ENCODE peak calls at places on chromosome 1, in eight cellular contexts. R, S, W, N, Q, C, I and M are unnamed samples.
A peak's percentile ranks its signal among the peaks of the same experiment; 100 is the strongest.

GRCh38 chr1:29972664-29973063 is 736.3 kb downstream of the PTPRU start:
- DNase-seq in W (no peak), I (no peak), S (no peak), R (no peak), N (peak; percentile 9), Q (no peak), C (peak; percentile 39), M (no peak)

GRCh38 chr1:98203461-98203860 is 282.6 kb upstream of the DPYD start:
- DNase-seq in N (no peak), S (no peak), W (no peak), R (no peak), Q (peak; percentile 61), I (peak; percentile 39), C (no peak), M (no peak)

GRCh38 chr1:45348966-45349677 is 8.9 kb upstream of the MUTYH start:
- DNase-seq in Q (no peak), W (no peak), R (no peak), S (no peak), C (no peak), I (no peak), N (no peak), M (no peak)

GRCh38 chr1:221521686-221522085 is 220.2 kb downstream of the DUSP10 start:
- DNase-seq in S (no peak), R (no peak), Q (no peak), C (no peak), I (no peak), W (no peak), N (no peak), M (no peak)

GRCh38 chr1:75423616-75424015 is 187.3 kb downstream of the SLC44A5 start:
- DNase-seq in R (no peak), S (no peak), I (no peak), Q (no peak), C (no peak), W (no peak), N (no peak), M (no peak)

GRCh38 chr1:227192163-227192562 is 126.1 kb downstream of the CDC42BPA start:
- DNase-seq in Q (peak; percentile 93), W (no peak), C (no peak), R (no peak), I (peak; percentile 77), N (peak; percentile 29), S (peak; percentile 53), M (peak; percentile 36)

GRCh38 chr1:100100202-100100601 is 32.5 kb downstream of the SASS6 start:
- DNase-seq in C (no peak), W (no peak), R (no peak), Q (peak; percentile 91), N (no peak), I (peak; percentile 79), S (no peak), M (no peak)

GRCh38 chr1:233197940-233198339 is 97.6 kb downstream of the PCNX2 start:
- DNase-seq in R (no peak), W (no peak), S (no peak), C (no peak), N (no peak), I (no peak), Q (no peak), M (no peak)

GRCh38 chr1:241817956-241818612 is 29.9 kb upstream of the EXO1 start:
- DNase-seq in N (no peak), R (no peak), Q (no peak), W (no peak), I (no peak), C (no peak), S (no peak), M (no peak)

GRCh38 chr1:207397525-207397926 is 56.6 kb upstream of the CR2 start:
- DNase-seq in S (peak; percentile 5), R (no peak), Q (peak; percentile 1), W (no peak), I (no peak), N (no peak), C (no peak), M (no peak)

GRCh38 chr1:92754000-92754787 is 30.7 kb downstream of the EVI5 start:
- DNase-seq in N (no peak), W (no peak), I (peak; percentile 73), C (no peak), R (no peak), Q (peak; percentile 84), S (no peak), M (no peak)

GRCh38 chr1:81654147-81654546 is 146.6 kb upstream of the ADGRL2 start:
- DNase-seq in Q (no peak), I (no peak), N (no peak), S (no peak), R (no peak), C (no peak), W (no peak), M (no peak)

GRCh38 chr1:175757381-175758015 is 14.1 kb upstream of the TNR start:
- DNase-seq in C (peak; percentile 81), W (no peak), S (peak; percentile 42), R (peak; percentile 43), I (peak; percentile 26), N (no peak), Q (no peak), M (no peak)

GRCh38 chr1:14755518-14756252 is 157.2 kb downstream of the KAZN start:
- DNase-seq in R (no peak), N (no peak), Q (no peak), S (no peak), I (no peak), W (no peak), C (no peak), M (no peak)

GRCh38 chr1:149997585-149998262 is 12.8 kb downstream of the OTUD7B start:
- DNase-seq in Q (no peak), I (no peak), S (no peak), N (no peak), C (no peak), W (no peak), R (no peak), M (no peak)

DNA sequence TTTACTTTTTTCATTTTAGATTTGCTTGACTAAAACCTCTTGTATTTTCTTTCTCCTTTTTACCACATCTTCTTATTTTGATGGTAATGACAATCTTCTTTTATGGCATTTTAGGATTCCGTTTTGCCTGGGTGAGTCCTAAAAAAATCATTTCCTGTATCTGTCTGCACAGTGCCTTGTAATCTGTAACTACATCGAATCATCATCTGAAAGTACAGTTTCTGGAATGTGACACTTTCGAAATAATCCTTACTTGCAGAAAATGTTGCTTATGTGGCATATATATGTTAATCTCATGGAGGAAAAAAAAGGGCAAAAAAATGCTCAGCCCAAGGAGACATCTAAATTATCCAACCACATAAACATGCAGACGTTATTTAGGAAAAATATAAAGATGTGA is 29.0 kb downstream of the GREM2 start:
- DNase-seq in S (no peak), R (no peak), W (no peak), Q (no peak), I (no peak), C (no peak), N (no peak), M (no peak)
- H3K4me1 ChIP-seq in S (no peaks in the 10 kb centered on the region), R (no peaks in the 10 kb centered on the region), W (no peaks in the 10 kb centered on the region), Q (no peaks in the 10 kb centered on the region), I (no peaks in the 10 kb centered on the region), C (no peaks in the 10 kb centered on the region), N (no peaks in the 10 kb centered on the region), M (no peaks in the 10 kb centered on the region)

DNA sequence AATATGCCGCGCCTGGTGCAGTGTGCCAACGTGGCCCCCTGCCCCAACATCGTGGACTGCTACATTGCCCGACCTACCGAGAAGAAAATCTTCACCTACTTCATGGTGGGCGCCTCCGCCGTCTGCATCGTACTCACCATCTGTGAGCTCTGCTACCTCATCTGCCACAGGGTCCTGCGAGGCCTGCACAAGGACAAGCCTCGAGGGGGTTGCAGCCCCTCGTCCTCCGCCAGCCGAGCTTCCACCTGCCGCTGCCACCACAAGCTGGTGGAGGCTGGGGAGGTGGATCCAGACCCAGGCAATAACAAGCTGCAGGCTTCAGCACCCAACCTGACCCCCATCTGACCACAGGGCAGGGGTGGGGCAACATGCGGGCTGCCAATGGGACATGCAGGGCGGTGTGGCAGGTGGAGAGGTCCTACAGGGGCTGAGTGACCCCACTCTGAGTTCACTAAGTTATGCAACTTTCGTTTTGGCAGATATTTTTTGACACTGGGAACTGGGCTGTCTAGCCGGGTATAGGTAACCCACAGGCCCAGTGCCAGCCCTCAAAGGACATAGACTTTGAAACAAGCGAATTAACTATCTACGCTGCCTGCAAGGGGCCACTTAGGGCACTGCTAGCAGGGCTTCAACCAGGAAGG is 4.3 kb downstream of the GJB3 start:
- DNase-seq in W (no peak), S (no peak), R (no peak), I (no peak), N (no peak), C (no peak), Q (no peak), M (no peak)
- H3K4me1 ChIP-seq in W (peaks cover 4% of the 10 kb centered on the region), S (peaks cover 9% of the 10 kb centered on the region), R (peaks cover 6% of the 10 kb centered on the region), I (peaks cover 4% of the 10 kb centered on the region), N (peaks cover 12% of the 10 kb centered on the region), C (peaks cover 9% of the 10 kb centered on the region), Q (peaks cover 12% of the 10 kb centered on the region), M (peaks cover 39% of the 10 kb centered on the region)

DNA sequence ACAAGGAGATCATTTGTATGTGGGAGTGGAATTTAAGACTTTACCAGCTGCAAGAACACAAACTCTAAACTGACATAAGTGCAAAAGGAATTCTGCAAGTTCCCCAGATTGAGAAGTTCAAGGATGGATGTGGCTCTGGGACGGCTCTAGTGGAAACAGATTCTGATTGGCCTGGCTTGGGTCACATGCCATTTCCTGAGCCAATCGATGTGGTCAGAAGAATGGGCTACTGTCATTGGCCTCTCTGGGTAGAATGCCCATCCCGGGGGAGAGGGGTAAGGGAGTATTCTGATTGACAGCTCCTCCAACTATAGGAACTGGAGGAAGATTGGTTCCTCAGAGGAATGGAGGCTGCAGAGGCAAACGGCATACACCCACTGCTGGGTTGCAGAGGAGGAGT is 6.0 kb upstream of the IFNLR1 start:
- DNase-seq in C (no peak), R (no peak), I (peak; percentile 30), Q (peak; percentile 14), W (no peak), S (peak; percentile 43), N (no peak), M (no peak)
- H3K4me1 ChIP-seq in C (no peaks in the 10 kb centered on the region), R (no peaks in the 10 kb centered on the region), I (no peaks in the 10 kb centered on the region), Q (no peaks in the 10 kb centered on the region), W (no peaks in the 10 kb centered on the region), S (peaks cover 29% of the 10 kb centered on the region), N (peaks cover 6% of the 10 kb centered on the region), M (no peaks in the 10 kb centered on the region)

GRCh38 chr1:173415490-173415889 is 61.6 kb upstream of the PRDX6 start:
- DNase-seq in C (no peak), I (no peak), S (no peak), R (no peak), Q (no peak), W (no peak), N (no peak), M (no peak)

GRCh38 chr1:173416034-173416433 is 61.1 kb upstream of the PRDX6 start:
- DNase-seq in R (no peak), W (no peak), S (no peak), Q (no peak), I (no peak), C (no peak), N (no peak), M (no peak)

GRCh38 chr1:173418107-173418985 is 58.8 kb upstream of the PRDX6 start:
- DNase-seq in S (no peak), I (no peak), N (no peak), R (no peak), Q (peak; percentile 67), C (no peak), W (no peak), M (no peak)

GRCh38 chr1:173420330-173420806 is 56.8 kb upstream of the PRDX6 start:
- DNase-seq in W (peak; percentile 43), C (peak; percentile 71), S (peak; percentile 81), I (peak; percentile 86), N (peak; percentile 64), Q (peak; percentile 50), R (peak; percentile 73), M (no peak)

DNA sequence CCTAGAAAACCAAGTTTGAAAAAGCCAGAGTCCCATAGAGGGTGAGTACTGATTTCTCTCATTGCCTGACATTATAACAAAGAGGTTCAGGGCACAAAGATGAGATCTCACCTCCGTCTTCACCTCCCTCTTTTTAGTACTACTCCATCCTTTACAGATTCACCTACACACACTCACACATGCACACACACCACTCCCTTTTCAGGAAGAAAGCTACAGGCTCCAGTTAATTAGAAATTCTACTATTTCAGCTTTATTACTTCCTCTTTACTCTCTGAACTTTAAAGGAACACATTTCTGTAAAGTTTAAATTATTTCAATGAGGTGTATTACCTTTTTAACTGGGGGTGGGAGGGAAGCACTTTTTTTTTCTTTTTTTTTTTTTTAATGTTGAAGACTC is 59.6 kb upstream of the PRDX6 start:
- DNase-seq in Q (no peak), N (no peak), I (no peak), S (no peak), R (no peak), W (no peak), C (no peak), M (no peak)
- H3K4me1 ChIP-seq in Q (peaks cover 6% of the 10 kb centered on the region), N (peaks cover 4% of the 10 kb centered on the region), I (no peaks in the 10 kb centered on the region), S (no peaks in the 10 kb centered on the region), R (peaks cover 4% of the 10 kb centered on the region), W (no peaks in the 10 kb centered on the region), C (no peaks in the 10 kb centered on the region), M (no peaks in the 10 kb centered on the region)